ENCODE peak calls at places on chromosomes 13 and 19, in four cellular contexts. One of them, this sample, is unnamed.

GRCh38 chr13:100573121-100573520 is 15.5 kb downstream of the GGACT start:
- DNase-seq in CD8-positive, alpha-beta T cell: peak
- DNase-seq in AG10803: peak
- DNase-seq in brain microvascular endothelial cell: peak
- DNase-seq in this sample: peak

GRCh38 chr19:1551068-1552040 is 16.8 kb downstream of the MEX3D start:
- DNase-seq in CD8-positive, alpha-beta T cell: no peak
- DNase-seq in AG10803: no peak
- DNase-seq in brain microvascular endothelial cell: no peak
- DNase-seq in this sample: no peak

GRCh38 chr19:38090561-38090960 is 133.5 kb downstream of the DPF1 start:
- DNase-seq in CD8-positive, alpha-beta T cell: no peak
- DNase-seq in AG10803: no peak
- DNase-seq in brain microvascular endothelial cell: no peak
- DNase-seq in this sample: no peak

GRCh38 chr13:94435604-94436226 is 43.8 kb downstream of the DCT start:
- DNase-seq in CD8-positive, alpha-beta T cell: no peak
- DNase-seq in AG10803: peak
- DNase-seq in brain microvascular endothelial cell: no peak
- DNase-seq in this sample: peak

GRCh38 chr19:20051841-20052768 is 12.8 kb upstream of the ZNF682 start:
- DNase-seq in CD8-positive, alpha-beta T cell: peak
- DNase-seq in AG10803: peak
- DNase-seq in brain microvascular endothelial cell: peak
- DNase-seq in this sample: peak

GRCh38 chr19:28980236-28980868 is 232.6 kb downstream of the UQCRFS1 start:
- DNase-seq in CD8-positive, alpha-beta T cell: no peak
- DNase-seq in AG10803: peak
- DNase-seq in brain microvascular endothelial cell: peak
- DNase-seq in this sample: no peak

GRCh38 chr19:31317542-31317941 is 31.7 kb downstream of the TSHZ3 start:
- DNase-seq in CD8-positive, alpha-beta T cell: no peak
- DNase-seq in AG10803: no peak
- DNase-seq in brain microvascular endothelial cell: no peak
- DNase-seq in this sample: no peak

GRCh38 chr19:4523306-4524110 is 5.2 kb upstream of the PLIN4 start:
- DNase-seq in CD8-positive, alpha-beta T cell: peak
- DNase-seq in AG10803: peak
- DNase-seq in brain microvascular endothelial cell: no peak
- DNase-seq in this sample: no peak

GRCh38 chr19:3783660-3784584 is 2.3 kb downstream of the MATK start:
- DNase-seq in CD8-positive, alpha-beta T cell: peak
- DNase-seq in AG10803: no peak
- DNase-seq in brain microvascular endothelial cell: no peak
- DNase-seq in this sample: no peak

GRCh38 chr19:55208880-55209429 is 346 bp downstream of the PTPRH start:
- DNase-seq in CD8-positive, alpha-beta T cell: no peak
- DNase-seq in AG10803: no peak
- DNase-seq in brain microvascular endothelial cell: no peak
- DNase-seq in this sample: no peak

GRCh38 chr19:6501740-6502648 is at the start of gene TUBB4A:
- DNase-seq in CD8-positive, alpha-beta T cell: peak
- DNase-seq in AG10803: no peak
- DNase-seq in brain microvascular endothelial cell: no peak
- DNase-seq in this sample: no peak
- TF ChIP-seq CTCF in CD8-positive, alpha-beta T cell: no peak
- TF ChIP-seq CTCF in AG10803: no peak
- TF ChIP-seq CTCF in brain microvascular endothelial cell: no peak
- TF ChIP-seq CTCF in this sample: peak

GRCh38 chr13:111270765-111271164 is 49.7 kb upstream of the TEX29 start:
- DNase-seq in CD8-positive, alpha-beta T cell: no peak
- DNase-seq in AG10803: peak
- DNase-seq in brain microvascular endothelial cell: peak
- DNase-seq in this sample: no peak

GRCh38 chr13:111271186-111271698 is 49.2 kb upstream of the TEX29 start:
- DNase-seq in CD8-positive, alpha-beta T cell: no peak
- DNase-seq in AG10803: no peak
- DNase-seq in brain microvascular endothelial cell: no peak
- DNase-seq in this sample: no peak

GRCh38 chr13:111269508-111269907 is 50.9 kb upstream of the TEX29 start:
- DNase-seq in CD8-positive, alpha-beta T cell: no peak
- DNase-seq in AG10803: no peak
- DNase-seq in brain microvascular endothelial cell: no peak
- DNase-seq in this sample: no peak

GRCh38 chr13:111272117-111272516 is 48.3 kb upstream of the TEX29 start:
- DNase-seq in CD8-positive, alpha-beta T cell: no peak
- DNase-seq in AG10803: no peak
- DNase-seq in brain microvascular endothelial cell: no peak
- DNase-seq in this sample: no peak

GRCh38 chr13:111270126-111270525 is 50.3 kb upstream of the TEX29 start:
- DNase-seq in CD8-positive, alpha-beta T cell: no peak
- DNase-seq in AG10803: no peak
- DNase-seq in brain microvascular endothelial cell: no peak
- DNase-seq in this sample: no peak
- H3K4me3 ChIP-seq in CD8-positive, alpha-beta T cell: no peak
- H3K4me3 ChIP-seq in AG10803: no peak
- H3K4me3 ChIP-seq in brain microvascular endothelial cell: no peak
- H3K4me3 ChIP-seq in this sample: no peak

DNA sequence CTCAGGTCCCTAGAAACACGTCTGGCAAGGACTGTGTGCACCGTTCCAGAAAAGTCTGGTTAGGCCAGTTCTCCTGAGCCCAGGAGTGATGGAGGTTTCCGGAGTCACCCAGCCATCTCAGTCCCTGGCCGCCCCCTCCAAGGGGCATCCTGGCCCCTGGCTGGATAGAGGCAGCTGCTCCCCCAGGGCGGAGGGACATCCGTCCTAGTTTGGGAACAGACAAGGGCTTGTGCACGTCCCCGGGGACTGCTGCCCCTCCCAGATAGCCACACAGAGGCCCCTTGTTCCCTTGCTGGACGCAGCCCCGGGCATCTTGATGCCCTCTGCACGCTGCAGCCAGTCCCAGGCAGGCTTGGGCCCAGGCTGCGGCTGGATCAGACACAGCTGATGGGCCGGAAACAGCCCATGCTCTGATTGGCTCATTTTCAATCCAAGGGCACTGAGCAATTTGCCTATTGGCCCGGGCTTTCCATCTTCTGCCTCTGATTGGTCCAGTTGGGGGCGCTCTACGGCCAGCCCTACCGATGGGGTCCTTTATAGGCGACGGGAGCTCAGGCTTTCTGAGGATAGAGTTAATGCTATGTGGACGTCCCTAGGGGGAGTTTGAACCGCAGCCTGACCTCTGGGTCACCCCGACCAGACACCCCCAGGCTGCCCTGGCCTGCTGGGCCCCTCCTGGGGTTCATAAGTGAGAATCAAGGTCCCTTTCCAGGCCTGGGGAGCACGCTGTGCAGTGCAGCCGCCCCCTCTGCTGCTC is 3.7 kb downstream of the S1PR2 start:
- DNase-seq in CD8-positive, alpha-beta T cell: no peak
- DNase-seq in AG10803: no peak
- DNase-seq in brain microvascular endothelial cell: no peak
- DNase-seq in this sample: no peak
- TF ChIP-seq CTCF in CD8-positive, alpha-beta T cell: no peak
- TF ChIP-seq CTCF in AG10803: peak
- TF ChIP-seq CTCF in brain microvascular endothelial cell: peak
- TF ChIP-seq CTCF in this sample: peak

GRCh38 chr13:73740681-73741080 is 393.5 kb downstream of the KLF12 start:
- DNase-seq in CD8-positive, alpha-beta T cell: no peak
- DNase-seq in AG10803: peak
- DNase-seq in brain microvascular endothelial cell: peak
- DNase-seq in this sample: no peak

GRCh38 chr13:73738626-73739025 is 395.6 kb downstream of the KLF12 start:
- DNase-seq in CD8-positive, alpha-beta T cell: no peak
- DNase-seq in AG10803: peak
- DNase-seq in brain microvascular endothelial cell: no peak
- DNase-seq in this sample: no peak

GRCh38 chr13:73741742-73742141 is 392.5 kb downstream of the KLF12 start:
- DNase-seq in CD8-positive, alpha-beta T cell: no peak
- DNase-seq in AG10803: no peak
- DNase-seq in brain microvascular endothelial cell: no peak
- DNase-seq in this sample: no peak

GRCh38 chr13:73737214-73737613 is 397.0 kb downstream of the KLF12 start:
- DNase-seq in CD8-positive, alpha-beta T cell: no peak
- DNase-seq in AG10803: no peak
- DNase-seq in brain microvascular endothelial cell: no peak
- DNase-seq in this sample: no peak

DNA sequence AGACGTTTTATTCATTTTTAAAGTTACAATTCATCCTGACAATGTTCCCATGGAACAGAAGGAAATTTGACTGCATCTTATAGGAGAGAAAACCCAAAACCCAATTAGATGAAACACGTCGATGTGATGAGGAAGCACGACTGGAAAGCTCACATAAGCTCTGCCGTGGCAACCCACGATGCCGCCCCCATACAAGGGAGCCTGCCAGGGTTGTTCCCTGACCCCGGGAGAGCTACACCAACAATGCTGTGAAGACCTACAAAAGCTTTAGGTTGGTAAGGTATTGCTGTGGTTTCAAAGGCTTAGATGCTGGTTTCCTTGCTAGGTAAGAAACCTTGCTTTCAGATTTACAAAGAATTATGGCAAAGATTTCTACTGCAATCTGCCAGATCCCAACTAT is 393.1 kb downstream of the KLF12 start:
- DNase-seq in CD8-positive, alpha-beta T cell: peak
- DNase-seq in AG10803: peak
- DNase-seq in brain microvascular endothelial cell: no peak
- DNase-seq in this sample: no peak
- H3K4me3 ChIP-seq in CD8-positive, alpha-beta T cell: no peak
- H3K4me3 ChIP-seq in AG10803: peak
- H3K4me3 ChIP-seq in brain microvascular endothelial cell: no peak
- H3K4me3 ChIP-seq in this sample: no peak

DNA sequence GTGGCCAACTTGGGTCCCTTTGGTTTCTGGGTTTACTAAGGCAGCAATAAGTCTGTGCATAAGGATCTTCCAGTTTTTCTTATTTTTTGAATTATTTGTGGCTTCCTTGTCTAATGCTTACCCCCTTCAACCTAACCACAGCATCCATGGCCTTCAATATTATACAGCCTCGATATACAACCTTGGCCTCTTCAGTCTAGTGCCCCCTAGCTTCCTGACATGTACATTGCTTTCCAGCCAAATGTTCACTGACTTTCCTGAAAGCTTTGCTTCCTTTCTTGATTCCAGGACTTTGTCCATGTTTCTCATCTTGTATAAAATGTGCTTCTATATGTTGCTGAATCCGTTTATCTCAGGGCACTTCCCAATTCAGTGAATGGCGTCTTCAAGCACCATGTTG is 310.1 kb downstream of the OLFM4 start:
- DNase-seq in CD8-positive, alpha-beta T cell: no peak
- DNase-seq in AG10803: no peak
- DNase-seq in brain microvascular endothelial cell: no peak
- DNase-seq in this sample: no peak
- TF ChIP-seq CTCF in CD8-positive, alpha-beta T cell: no peak
- TF ChIP-seq CTCF in AG10803: no peak
- TF ChIP-seq CTCF in brain microvascular endothelial cell: no peak
- TF ChIP-seq CTCF in this sample: no peak

GRCh38 chr13:98507060-98507797 is 69.7 kb downstream of the STK24 start:
- DNase-seq in CD8-positive, alpha-beta T cell: no peak
- DNase-seq in AG10803: peak
- DNase-seq in brain microvascular endothelial cell: peak
- DNase-seq in this sample: no peak

GRCh38 chr13:98504029-98504351 is 72.9 kb downstream of the STK24 start:
- DNase-seq in CD8-positive, alpha-beta T cell: no peak
- DNase-seq in AG10803: no peak
- DNase-seq in brain microvascular endothelial cell: no peak
- DNase-seq in this sample: no peak

GRCh38 chr13:98504371-98504963 is 72.4 kb downstream of the STK24 start:
- DNase-seq in CD8-positive, alpha-beta T cell: no peak
- DNase-seq in AG10803: no peak
- DNase-seq in brain microvascular endothelial cell: no peak
- DNase-seq in this sample: no peak

GRCh38 chr13:98508280-98509074 is 68.4 kb downstream of the STK24 start:
- DNase-seq in CD8-positive, alpha-beta T cell: no peak
- DNase-seq in AG10803: peak
- DNase-seq in brain microvascular endothelial cell: peak
- DNase-seq in this sample: no peak

GRCh38 chr13:98506343-98507059 is 70.4 kb downstream of the STK24 start:
- DNase-seq in CD8-positive, alpha-beta T cell: no peak
- DNase-seq in AG10803: no peak
- DNase-seq in brain microvascular endothelial cell: no peak
- DNase-seq in this sample: no peak
- H3K4me3 ChIP-seq in CD8-positive, alpha-beta T cell: no peak
- H3K4me3 ChIP-seq in AG10803: no peak
- H3K4me3 ChIP-seq in brain microvascular endothelial cell: no peak
- H3K4me3 ChIP-seq in this sample: no peak

DNA sequence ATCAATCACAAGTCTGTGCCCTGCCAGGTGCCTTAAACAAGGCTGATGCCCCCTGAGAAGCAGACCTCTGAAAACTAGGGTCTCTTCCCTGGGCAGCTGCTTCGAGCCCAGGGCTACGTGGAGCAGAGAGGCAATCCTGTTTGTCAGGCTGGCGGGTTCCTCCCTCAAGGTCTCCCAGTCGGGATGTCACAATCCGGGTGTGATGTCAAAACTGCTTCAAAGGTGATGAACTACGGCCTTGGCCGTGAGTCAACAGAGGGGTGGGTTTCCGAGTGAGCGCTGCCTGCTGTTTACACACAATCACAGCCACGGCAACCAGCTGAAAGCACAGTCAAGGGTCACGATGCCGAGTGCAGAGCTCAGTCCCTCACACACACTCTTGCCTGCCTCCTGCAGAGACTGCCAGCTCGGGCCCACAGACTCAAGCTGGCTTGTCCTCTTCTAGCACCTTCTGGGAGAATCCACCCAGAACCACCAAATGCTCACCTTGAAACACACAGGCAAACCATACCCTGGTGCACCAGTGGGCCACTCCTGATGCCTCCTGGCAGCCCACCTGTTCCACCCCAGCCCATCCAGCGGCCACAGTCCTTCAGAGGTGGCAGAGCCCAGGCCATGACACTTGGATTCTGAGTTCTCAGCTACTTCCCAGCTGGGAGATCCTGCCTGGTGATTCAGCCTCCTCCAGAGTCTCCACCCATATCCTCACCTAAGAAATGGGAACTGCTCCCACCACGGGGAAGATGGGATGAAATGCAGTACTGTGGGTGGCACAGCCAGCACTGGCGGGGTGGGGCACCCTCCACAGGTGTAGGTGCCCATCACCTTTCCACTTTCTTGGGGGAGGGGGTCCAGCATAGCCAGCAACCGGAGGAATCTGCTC is 6.8 kb downstream of the ELL start:
- DNase-seq in CD8-positive, alpha-beta T cell: peak
- DNase-seq in AG10803: peak
- DNase-seq in brain microvascular endothelial cell: peak
- DNase-seq in this sample: no peak
- TF ChIP-seq CTCF in CD8-positive, alpha-beta T cell: no peak
- TF ChIP-seq CTCF in AG10803: no peak
- TF ChIP-seq CTCF in brain microvascular endothelial cell: no peak
- TF ChIP-seq CTCF in this sample: no peak

This sample was measured in GM12864.